ENCODE peak calls at places on chromosomes 1 and 21, in seven cellular contexts. B is mammary epithelial cell; G is RWPE2; O is Peyer's patch; E is aorta; L is CD4-positive, CD25-positive, alpha-beta regulatory T cell; X is transverse colon. R is an unnamed sample. For H3K4me1, the result is how much of the 10 kb centered on the place peaks cover.

GRCh38 chr21:41781047-41781405 is 14.2 kb upstream of the RIPK4 start:
- DNase-seq in L (no peak), E (no peak), G (no peak), X (no peak), B (no peak), O (no peak), R (no peak)

GRCh38 chr1:101144868-101145808 is 91.7 kb upstream of the S1PR1 start:
- DNase-seq in X (no peak), E (no peak), L (no peak), G (no peak), B (no peak), O (no peak), R (no peak)

GRCh38 chr1:91537281-91538069 is 36.8 kb downstream of the CDC7 start:
- DNase-seq in G (no peak), E (no peak), O (no peak), B (peak), L (no peak), X (no peak), R (no peak)

GRCh38 chr1:172977296-172978027 is 73.3 kb downstream of the TNFSF18 start:
- DNase-seq in O (no peak), X (no peak), B (no peak), G (no peak), L (no peak), E (no peak), R (no peak)

GRCh38 chr21:45976666-45977335 is 4.8 kb upstream of the COL6A1 start:
- DNase-seq in X (peak), O (no peak), L (no peak), G (no peak), E (peak), B (no peak), R (no peak)

GRCh38 chr21:44529011-44529421 is 11.0 kb downstream of the KRTAP10-1 start:
- DNase-seq in B (no peak), E (peak), L (no peak), O (no peak), X (peak), G (no peak), R (peak)

GRCh38 chr1:222897527-222898190 is 82.8 kb downstream of the DISP1 start:
- DNase-seq in L (no peak), X (no peak), O (no peak), B (no peak), G (no peak), E (no peak), R (no peak)

GRCh38 chr1:150563340-150564038 is 14.3 kb downstream of the ADAMTSL4 start:
- DNase-seq in G (no peak), X (peak), E (peak), O (no peak), B (peak), L (peak), R (no peak)

GRCh38 chr1:244068563-244068962 is 17.5 kb downstream of the ZBTB18 start:
- DNase-seq in O (no peak), G (no peak), B (no peak), L (no peak), X (no peak), E (no peak), R (no peak)

GRCh38 chr1:109922326-109922725 is 11.7 kb downstream of the CSF1 start:
- DNase-seq in X (no peak), G (no peak), E (no peak), O (no peak), B (no peak), L (no peak), R (no peak)

DNA sequence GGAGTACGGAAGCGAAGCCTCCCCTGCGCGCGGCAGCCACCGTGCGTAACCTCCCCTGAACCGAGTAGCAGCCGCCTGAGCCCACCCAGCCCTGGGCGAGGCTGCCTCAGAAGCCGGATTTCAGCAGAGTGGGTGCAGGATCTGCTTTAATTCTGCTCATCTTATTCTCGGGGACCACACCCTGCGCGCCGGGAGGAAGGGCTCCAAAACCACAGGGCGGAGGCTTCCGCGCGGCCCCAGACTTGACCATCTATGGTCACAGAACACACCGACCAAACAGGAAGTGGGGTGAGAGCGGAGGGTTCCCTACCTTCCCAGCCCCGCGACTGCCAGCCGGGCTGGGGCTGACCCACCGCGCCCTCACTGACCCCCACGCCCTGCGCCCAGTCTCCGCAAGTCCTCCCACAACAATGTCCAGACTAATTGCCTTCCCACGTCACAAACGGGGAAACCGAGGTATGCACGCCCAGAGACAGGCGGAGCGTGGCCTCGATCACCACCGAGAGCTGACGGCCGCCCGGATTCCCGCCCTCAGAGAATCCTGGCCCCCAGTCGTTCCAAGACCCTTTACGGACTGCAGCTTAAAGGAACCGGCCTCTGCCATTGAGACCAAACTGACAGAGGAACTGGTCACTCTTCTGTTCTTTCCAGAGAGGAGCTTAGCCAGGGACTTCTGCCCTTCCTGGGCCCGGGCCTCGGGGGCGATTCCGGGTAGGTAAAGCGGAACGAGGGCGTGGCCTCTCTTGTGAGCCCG is 595 bp upstream of the CAP1 start:
- DNase-seq in B (peak), X (peak), O (peak), L (peak), E (peak), G (peak), R (peak)
- H3K4me1 ChIP-seq in B (under half), X (half or more), O (under half), L (half or more), E (under half), G (under half), R (under half)

DNA sequence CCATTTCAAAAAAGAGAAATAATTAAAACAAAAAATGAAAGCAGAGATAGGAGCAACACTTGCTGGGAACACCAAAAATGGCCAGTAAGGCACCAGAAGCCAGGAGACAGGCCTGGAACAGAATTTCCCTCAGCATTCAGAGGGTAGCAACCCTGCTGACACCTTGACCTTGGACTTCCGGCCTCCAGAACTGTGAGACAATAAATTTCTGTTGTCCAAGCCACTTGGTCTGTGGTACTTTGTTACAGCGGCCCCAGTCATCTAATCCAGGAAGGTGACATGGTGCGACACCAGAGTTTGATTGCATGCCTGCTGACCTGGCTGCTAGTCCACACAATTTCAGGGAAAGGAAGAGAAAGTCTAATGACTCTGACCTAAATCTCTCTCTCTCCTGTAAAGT is 10.6 kb upstream of the RAB4A start:
- DNase-seq in B (no peak), G (no peak), L (no peak), O (no peak), E (no peak), X (no peak), R (no peak)
- H3K4me1 ChIP-seq in B (under half), G (under half), L (under half), O (under half), E (under half), X (under half), R (under half)

GRCh38 chr1:204067935-204068334 is 5.0 kb upstream of the SOX13 start:
- DNase-seq in L (no peak), E (peak), O (no peak), G (no peak), B (no peak), X (no peak), R (no peak)
- H3K4me1 ChIP-seq in L (under half), E (under half), O (under half), G (under half), B (under half), X (under half), R (under half)

DNA sequence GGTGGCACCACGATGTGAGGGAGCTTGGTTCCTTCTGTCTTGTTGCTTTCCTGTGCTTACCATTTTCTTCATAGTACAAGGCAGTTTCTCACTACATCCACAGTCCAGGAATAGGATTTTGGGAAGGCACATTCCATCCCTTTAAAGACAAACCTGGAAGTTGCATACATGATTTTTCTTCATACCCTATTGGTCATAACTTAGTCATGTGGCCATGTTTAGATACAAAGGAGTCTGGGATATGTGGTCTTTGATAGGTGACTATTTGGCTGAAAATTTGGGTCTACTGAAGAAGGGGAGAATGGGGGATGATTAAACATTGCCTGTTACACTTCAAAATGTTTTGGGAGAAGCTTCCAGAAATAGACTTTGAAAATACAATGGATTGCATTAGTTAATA is 7.0 kb downstream of the DYRK1A start:
- DNase-seq in L (no peak), B (no peak), X (no peak), O (no peak), G (no peak), E (no peak), R (no peak)
- H3K4me1 ChIP-seq in L (half or more), B (under half), X (half or more), O (under half), G (half or more), E (under half), R (under half)

DNA sequence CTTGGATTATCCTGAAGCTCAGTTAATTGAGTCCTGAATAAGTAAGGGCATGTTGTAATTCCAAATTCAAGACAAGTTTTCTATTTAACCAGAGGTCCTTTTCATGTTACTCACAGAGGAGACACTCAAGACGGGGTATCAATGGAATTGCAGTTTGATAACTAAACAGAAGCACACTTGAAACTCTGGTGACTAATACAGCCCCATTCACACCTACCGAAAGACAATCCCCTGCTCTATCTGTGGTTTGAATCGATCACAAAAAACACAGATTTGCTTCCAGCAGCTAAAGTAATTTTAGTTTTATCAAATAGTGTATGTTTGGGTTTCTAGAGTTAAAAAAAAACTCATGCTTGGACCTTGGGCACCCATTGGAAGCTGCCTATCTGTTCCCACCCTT is 60.4 kb downstream of the TEX35 start:
- DNase-seq in E (no peak), B (no peak), G (no peak), O (no peak), X (no peak), L (no peak), R (no peak)
- H3K4me1 ChIP-seq in E (under half), B (under half), G (under half), O (under half), X (under half), L (under half), R (under half)

GRCh38 chr1:57094749-57095148 is 128.9 kb upstream of the C8B start:
- DNase-seq in L (no peak), X (no peak), G (no peak), O (no peak), E (no peak), B (no peak), R (no peak)
- H3K4me1 ChIP-seq in L (under half), X (under half), G (under half), O (under half), E (under half), B (under half), R (under half)

DNA sequence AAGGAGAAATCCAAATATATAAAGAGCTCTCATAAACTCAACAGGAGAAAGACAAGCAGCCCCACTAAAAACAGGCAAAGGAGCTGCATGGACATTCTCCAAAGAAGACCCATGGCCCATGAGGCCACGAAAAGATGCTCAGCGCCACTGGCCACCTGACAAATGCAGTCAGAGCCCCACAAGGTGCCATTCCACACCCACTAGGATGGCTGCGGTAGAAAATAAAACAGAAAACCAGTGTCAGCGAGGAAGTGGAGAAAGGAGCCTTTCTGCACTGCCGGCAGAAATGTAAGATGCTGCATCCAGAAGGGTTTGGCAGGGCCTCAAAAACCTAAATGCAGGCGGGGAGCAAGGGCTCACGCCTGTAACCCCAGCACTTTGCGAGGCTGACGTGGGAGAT is 4.4 kb downstream of the WNT9A start:
- DNase-seq in G (peak), B (no peak), X (no peak), L (no peak), E (no peak), O (no peak), R (peak)
- H3K4me1 ChIP-seq in G (under half), B (under half), X (half or more), L (under half), E (under half), O (under half), R (under half)

R was measured in left lung.